ENCODE peak calls at places on chromosomes 4 and X, in four cellular contexts. B is colonic mucosa, A is NCI-H69, O is NCI-H1930. M is an unnamed sample.

GRCh38 chr4:37890501-37891220 is at the start of gene TBC1D1:
- DNase-seq in B (peak), A (peak), O (no peak), M (no peak)

GRCh38 chr4:48504352-48504751 is 14.3 kb downstream of the ZAR1 start:
- DNase-seq in B (no peak), A (no peak), O (no peak), M (no peak)

GRCh38 chrX:136689441-136689840 is 41.5 kb downstream of the CD40LG start:
- DNase-seq in B (no peak), A (no peak), O (no peak), M (no peak)

GRCh38 chr4:118869808-118870342 is 18.8 kb upstream of the SYNPO2 start:
- DNase-seq in B (no peak), A (no peak), O (no peak), M (no peak)

GRCh38 chr4:8192748-8193738 is 6.0 kb upstream of the SH3TC1 start:
- DNase-seq in B (peak), A (peak), O (peak), M (peak)

GRCh38 chrX:136954930-136955329 is 74.4 kb upstream of the RBMX start:
- DNase-seq in B (no peak), A (peak), O (peak), M (no peak)

GRCh38 chr4:151205722-151206121 is 71.2 kb upstream of the PRSS48 start:
- DNase-seq in B (no peak), A (no peak), O (no peak), M (no peak)

GRCh38 chr4:25253072-25253447 is 19.2 kb downstream of the PI4K2B start:
- DNase-seq in B (no peak), A (no peak), O (no peak), M (no peak)

GRCh38 chr4:120857312-120857711 is 65.2 kb downstream of the PRDM5 start:
- DNase-seq in B (no peak), A (no peak), O (no peak), M (no peak)

GRCh38 chrX:68018248-68019203 is 414.8 kb downstream of the OPHN1 start:
- DNase-seq in B (no peak), A (no peak), O (no peak), M (peak)

GRCh38 chr4:82293304-82293703 is 80.5 kb downstream of the HNRNPD start:
- DNase-seq in B (no peak), A (no peak), O (no peak), M (no peak)

GRCh38 chrX:1754077-1754476 is 139.2 kb downstream of the ASMT start:
- DNase-seq in B (no peak), A (no peak), O (no peak), M (no peak)

GRCh38 chr4:76989391-76990061 is 40.0 kb downstream of the SEPTIN11 start:
- DNase-seq in B (no peak), A (no peak), O (no peak), M (no peak)

GRCh38 chr4:84378983-84379382 is 120.1 kb downstream of the NKX6-1 start:
- DNase-seq in B (no peak), A (no peak), O (no peak), M (no peak)

GRCh38 chr4:21976166-21976565 is 27.6 kb upstream of the KCNIP4 start:
- DNase-seq in B (no peak), A (no peak), O (no peak), M (no peak)

GRCh38 chr4:76687730-76688441 is 210.1 kb downstream of the SOWAHB start:
- DNase-seq in B (no peak), A (peak), O (no peak), M (no peak)

GRCh38 chr4:102429553-102429952 is 71.6 kb upstream of the NFKB1 start:
- DNase-seq in B (no peak), A (no peak), O (no peak), M (no peak)

GRCh38 chrX:130057209-130057608 is 53.1 kb downstream of the ELF4 start:
- DNase-seq in B (no peak), A (no peak), O (no peak), M (no peak)

GRCh38 chrX:40012039-40012799 is 85.5 kb downstream of the BCOR start:
- DNase-seq in B (peak), A (no peak), O (no peak), M (peak)

GRCh38 chr4:30720021-30720655 is at the start of gene PCDH7:
- DNase-seq in B (peak), A (peak), O (no peak), M (peak)

GRCh38 chrX:110045988-110046387 is 43.1 kb downstream of the TMEM164 start:
- DNase-seq in B (no peak), A (peak), O (peak), M (no peak)

GRCh38 chrX:125998432-125998831 is 167.7 kb downstream of the DCAF12L2 start:
- DNase-seq in B (no peak), A (no peak), O (peak), M (no peak)

GRCh38 chr4:144647095-144647959 is 1.4 kb downstream of the HHIP start:
- DNase-seq in B (no peak), A (peak), O (no peak), M (no peak)

GRCh38 chrX:70998402-70999027 is 67.6 kb upstream of the SLC7A3 start:
- DNase-seq in B (peak), A (peak), O (no peak), M (peak)

GRCh38 chr4:27915822-27916221 is 1055.2 kb downstream of the STIM2 start:
- DNase-seq in B (no peak), A (no peak), O (no peak), M (no peak)

GRCh38 chrX:119753639-119754257 is 4.6 kb upstream of the SOWAHD start:
- DNase-seq in B (peak), A (peak), O (peak), M (no peak)

GRCh38 chrX:44828008-44828605 is 15.7 kb upstream of the DUSP21 start:
- DNase-seq in B (no peak), A (peak), O (no peak), M (no peak)

GRCh38 chr4:145819246-145820181 is 119.1 kb downstream of the ZNF827 start:
- DNase-seq in B (no peak), A (no peak), O (no peak), M (no peak)

GRCh38 chr4:122827258-122827887 is 742 bp downstream of the FGF2 start:
- DNase-seq in B (peak), A (peak), O (peak), M (no peak)

M was measured in Caco-2.